ENCODE peak calls at places on chromosomes 2 and 18, in four cellular contexts. P is K562, O is SK-N-SH, N is HepG2. Y is an unnamed sample.
A peak's percentile ranks its signal among the peaks of the same experiment; 100 is the strongest.

GRCh38 chr2:206780671-206781070 is 15.3 kb downstream of the FASTKD2 start:
- DNase-seq in P (no peak), O (no peak), N (no peak), Y (no peak)

GRCh38 chr2:26913599-26914285 is 56.7 kb upstream of the MAPRE3 start:
- DNase-seq in P (no peak), O (no peak), N (no peak), Y (no peak)

GRCh38 chr2:110866036-110866435 is 133.7 kb downstream of the ACOXL start:
- DNase-seq in P (no peak), O (no peak), N (no peak), Y (no peak)

GRCh38 chr18:23265691-23266399 is 130.6 kb downstream of the CABLES1 start:
- DNase-seq in P (peak; percentile 24), O (no peak), N (no peak), Y (no peak)

GRCh38 chr18:36724591-36725001 is 104.2 kb downstream of the TPGS2 start:
- DNase-seq in P (no peak), O (no peak), N (no peak), Y (no peak)

GRCh38 chr2:23096905-23097602 is 287.9 kb upstream of the KLHL29 start:
- DNase-seq in P (no peak), O (no peak), N (no peak), Y (no peak)

GRCh38 chr2:155266579-155266978 is 568.1 kb downstream of the KCNJ3 start:
- DNase-seq in P (no peak), O (no peak), N (no peak), Y (no peak)

GRCh38 chr2:7671312-7671711 is 754.1 kb downstream of the RNF144A start:
- DNase-seq in P (no peak), O (no peak), N (no peak), Y (no peak)

GRCh38 chr2:198098918-198099317 is 294.5 kb downstream of the PLCL1 start:
- DNase-seq in P (peak; percentile 28), O (peak; percentile 15), N (no peak), Y (no peak)

GRCh38 chr18:29154758-29155725 is 978.1 kb upstream of the CDH2 start:
- DNase-seq in P (no peak), O (no peak), N (no peak), Y (no peak)

GRCh38 chr2:224311226-224311625 is 90.7 kb downstream of the FAM124B start:
- DNase-seq in P (no peak), O (no peak), N (no peak), Y (no peak)

GRCh38 chr2:26685943-26686839 is 6.3 kb upstream of the KCNK3 start:
- DNase-seq in P (no peak), O (no peak), N (no peak), Y (no peak)

GRCh38 chr2:121076885-121077549 is 208.0 kb downstream of the TFCP2L1 start:
- DNase-seq in P (peak; percentile 86), O (peak; percentile 67), N (peak; percentile 52), Y (no peak)

GRCh38 chr2:19351914-19352697 is 6.3 kb downstream of the OSR1 start:
- DNase-seq in P (no peak), O (peak; percentile 47), N (no peak), Y (no peak)

GRCh38 chr18:23906658-23907057 is 107.9 kb upstream of the TTC39C start:
- DNase-seq in P (no peak), O (no peak), N (no peak), Y (no peak)

GRCh38 chr2:187749804-187750431 is 195.7 kb upstream of the TFPI start:
- DNase-seq in P (no peak), O (no peak), N (no peak), Y (no peak)

GRCh38 chr18:50820901-50821520 is 1.2 kb upstream of the MRO start:
- DNase-seq in P (no peak), O (no peak), N (no peak), Y (no peak)

GRCh38 chr2:217756375-217757107 is 246.3 kb downstream of the TNS1 start:
- DNase-seq in P (peak; percentile 55), O (peak; percentile 93), N (peak; percentile 29), Y (no peak)

GRCh38 chr2:191888400-191889166 is 41.7 kb upstream of the CAVIN2 start:
- DNase-seq in P (no peak), O (no peak), N (no peak), Y (no peak)

GRCh38 chr2:113173563-113174368 is at the start of gene PSD4:
- DNase-seq in P (peak; percentile 92), O (no peak), N (no peak), Y (peak; percentile 67)

GRCh38 chr2:119429225-119430000 is 2.2 kb upstream of the TMEM37 start:
- DNase-seq in P (peak; percentile 5), O (no peak), N (no peak), Y (peak; percentile 35)

GRCh38 chr2:127401757-127402695 is 14.3 kb upstream of the MAP3K2 start:
- DNase-seq in P (no peak), O (no peak), N (no peak), Y (no peak)

GRCh38 chr2:219758907-219759680 is 131.7 kb downstream of the SLC4A3 start:
- DNase-seq in P (no peak), O (no peak), N (no peak), Y (no peak)

DNA sequence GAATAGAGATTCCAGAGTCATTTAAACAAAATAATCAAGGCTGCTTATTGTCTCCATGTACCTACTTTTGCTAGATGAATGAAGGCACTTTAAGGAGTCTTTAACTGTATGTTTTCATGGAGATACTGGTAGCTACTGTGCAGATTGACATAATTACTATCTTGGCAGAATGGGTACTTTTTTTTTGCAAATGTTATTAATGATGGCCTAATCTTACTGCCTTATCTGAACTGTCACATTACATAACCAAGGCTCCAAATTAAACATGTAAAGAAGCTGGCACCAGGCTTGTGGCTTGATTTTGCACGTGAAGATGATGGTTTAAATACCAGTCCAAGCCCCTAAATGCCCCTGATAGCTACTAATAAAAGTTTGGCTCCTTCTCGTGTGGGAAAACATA is 4.0 kb downstream of the TRIB2 start:
- DNase-seq in P (no peak), O (no peak), N (no peak), Y (no peak)
- TF ChIP-seq NFIC in P (no peak), O (no peak), N (no peak), Y (no peak)

DNA sequence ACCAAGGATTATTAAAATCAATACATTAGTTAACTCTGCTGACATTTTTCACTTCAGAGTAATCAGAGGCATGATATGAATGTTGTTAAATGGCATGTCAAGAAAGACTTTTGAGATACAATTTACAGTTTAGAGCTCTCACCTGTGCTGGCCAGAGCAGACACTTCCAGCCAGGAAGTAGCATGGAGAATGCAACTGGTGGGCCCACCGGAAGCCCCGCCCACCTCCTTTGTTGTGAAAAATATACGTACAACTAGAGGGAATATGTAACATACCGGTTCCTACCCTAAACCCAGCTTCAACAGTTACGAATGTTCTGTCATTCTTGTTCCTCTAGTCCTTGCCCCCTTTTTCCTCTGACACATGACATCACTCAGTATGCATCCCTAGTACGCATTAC is 70.3 kb upstream of the ITM2C start:
- DNase-seq in P (no peak), O (no peak), N (no peak), Y (no peak)
- TF ChIP-seq NFIC in P (no peak), O (no peak), N (no peak), Y (no peak)

DNA sequence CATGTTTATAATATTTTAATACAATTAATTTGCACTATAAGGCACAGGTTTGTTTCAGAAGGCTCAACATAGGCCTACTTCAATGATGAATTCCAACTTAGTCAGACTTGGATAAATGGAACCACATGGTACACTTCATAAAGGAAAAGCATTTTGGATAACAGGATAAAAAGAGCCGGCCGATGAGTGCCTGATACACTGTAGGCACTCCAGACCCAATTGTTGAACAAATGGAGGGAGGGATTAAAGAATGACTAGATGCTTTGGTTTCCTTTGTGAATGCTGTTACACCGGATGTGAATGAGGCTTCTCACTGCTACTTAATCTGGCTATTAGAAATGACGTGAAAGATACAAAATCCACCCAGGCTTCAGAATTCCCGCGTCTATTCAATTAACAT is 104.1 kb upstream of the KCTD1 start:
- DNase-seq in P (no peak), O (no peak), N (no peak), Y (no peak)
- TF ChIP-seq NFIC in P (no peak), O (no peak), N (no peak), Y (no peak)

GRCh38 chr18:55096261-55097026 is 137.2 kb upstream of the CCDC68 start:
- DNase-seq in P (peak; percentile 54), O (peak; percentile 37), N (peak; percentile 7), Y (no peak)
- TF ChIP-seq NFIC in P (no peak), O (no peak), N (no peak), Y (no peak)

Y was measured in GM12878.